ENCODE peak calls at places on chromosome 20, in four cellular contexts. K is neuronal stem cell, O is IMR-90, V is mammary epithelial cell. U is an unnamed sample.

GRCh38 chr20:18276821-18277220 is 11.5 kb upstream of the ZNF133 start:
- DNase-seq in K (peak; percentile 75), O (peak; percentile 71), V (peak; percentile 73), U (peak; percentile 64)

GRCh38 chr20:2402271-2402980 is 21.7 kb downstream of the TGM6 start:
- DNase-seq in K (no peak), O (peak; percentile 51), V (peak; percentile 68), U (no peak)

GRCh38 chr20:10521068-10521834 is 86.1 kb downstream of the SLX4IP start:
- DNase-seq in K (peak; percentile 17), O (peak; percentile 89), V (peak; percentile 81), U (no peak)

GRCh38 chr20:44702776-44703175 is 12.4 kb upstream of the CCN5 start:
- DNase-seq in K (no peak), O (peak; percentile 91), V (no peak), U (peak; percentile 48)

GRCh38 chr20:51631011-51631950 is 88.8 kb upstream of the NFATC2 start:
- DNase-seq in K (no peak), O (peak; percentile 99), V (peak; percentile 92), U (no peak)

GRCh38 chr20:52859156-52859887 is 112.8 kb upstream of the TSHZ2 start:
- DNase-seq in K (no peak), O (no peak), V (peak; percentile 63), U (no peak)

GRCh38 chr20:54137115-54137514 is 36.7 kb downstream of the CYP24A1 start:
- DNase-seq in K (no peak), O (no peak), V (no peak), U (no peak)

GRCh38 chr20:21125072-21125848 is 622 bp upstream of the KIZ start:
- DNase-seq in K (no peak), O (peak; percentile 41), V (peak; percentile 46), U (no peak)

GRCh38 chr20:25287631-25288290 is 39.9 kb downstream of the PYGB start:
- DNase-seq in K (no peak), O (no peak), V (no peak), U (no peak)

GRCh38 chr20:59428441-59429205 is 128.2 kb downstream of the EDN3 start:
- DNase-seq in K (no peak), O (no peak), V (peak; percentile 25), U (no peak)

GRCh38 chr20:39893013-39893685 is 795.9 kb downstream of the MAFB start:
- DNase-seq in K (no peak), O (peak; percentile 91), V (peak; percentile 56), U (no peak)

GRCh38 chr20:55800501-55800900 is 204.8 kb downstream of the CBLN4 start:
- DNase-seq in K (no peak), O (no peak), V (no peak), U (no peak)

GRCh38 chr20:41136695-41137411 is 490 bp upstream of the PLCG1 start:
- DNase-seq in K (peak; percentile 85), O (peak; percentile 67), V (peak; percentile 86), U (peak; percentile 88)

GRCh38 chr20:24993337-24994185 is 1.0 kb upstream of the APMAP start:
- DNase-seq in K (no peak), O (peak; percentile 57), V (peak; percentile 52), U (peak; percentile 40)

GRCh38 chr20:18615020-18615652 is 27.3 kb downstream of the DTD1 start:
- DNase-seq in K (no peak), O (no peak), V (no peak), U (no peak)

GRCh38 chr20:58131111-58131510 is 97.3 kb downstream of the ANKRD60 start:
- DNase-seq in K (peak; percentile 17), O (no peak), V (no peak), U (no peak)

GRCh38 chr20:64239449-64240242 is 15.9 kb upstream of the PCMTD2 start:
- DNase-seq in K (no peak), O (no peak), V (no peak), U (no peak)

GRCh38 chr20:18404172-18404571 is 62.7 kb downstream of the DZANK1 start:
- DNase-seq in K (no peak), O (no peak), V (peak; percentile 64), U (no peak)

GRCh38 chr20:45819466-45819865 is 7.0 kb downstream of the UBE2C start:
- DNase-seq in K (no peak), O (no peak), V (no peak), U (no peak)

GRCh38 chr20:19913927-19914614 is 103.1 kb upstream of the NAA20 start:
- DNase-seq in K (no peak), O (peak; percentile 51), V (peak; percentile 97), U (no peak)

GRCh38 chr20:62344782-62345181 is 22.3 kb downstream of the LAMA5 start:
- DNase-seq in K (no peak), O (peak; percentile 91), V (no peak), U (no peak)
- H3K4me1 ChIP-seq in K (no peaks in the 10 kb centered on the region), O (no peaks in the 10 kb centered on the region), V (peaks cover 1% of the 10 kb centered on the region), U (peaks cover 31% of the 10 kb centered on the region)

GRCh38 chr20:8943638-8944037 is 125.2 kb upstream of the PLCB4 start:
- DNase-seq in K (no peak), O (no peak), V (no peak), U (no peak)

GRCh38 chr20:8951136-8951535 is 117.8 kb upstream of the PLCB4 start:
- DNase-seq in K (no peak), O (no peak), V (no peak), U (no peak)

GRCh38 chr20:8940311-8940710 is 128.6 kb upstream of the PLCB4 start:
- DNase-seq in K (no peak), O (no peak), V (no peak), U (no peak)

DNA sequence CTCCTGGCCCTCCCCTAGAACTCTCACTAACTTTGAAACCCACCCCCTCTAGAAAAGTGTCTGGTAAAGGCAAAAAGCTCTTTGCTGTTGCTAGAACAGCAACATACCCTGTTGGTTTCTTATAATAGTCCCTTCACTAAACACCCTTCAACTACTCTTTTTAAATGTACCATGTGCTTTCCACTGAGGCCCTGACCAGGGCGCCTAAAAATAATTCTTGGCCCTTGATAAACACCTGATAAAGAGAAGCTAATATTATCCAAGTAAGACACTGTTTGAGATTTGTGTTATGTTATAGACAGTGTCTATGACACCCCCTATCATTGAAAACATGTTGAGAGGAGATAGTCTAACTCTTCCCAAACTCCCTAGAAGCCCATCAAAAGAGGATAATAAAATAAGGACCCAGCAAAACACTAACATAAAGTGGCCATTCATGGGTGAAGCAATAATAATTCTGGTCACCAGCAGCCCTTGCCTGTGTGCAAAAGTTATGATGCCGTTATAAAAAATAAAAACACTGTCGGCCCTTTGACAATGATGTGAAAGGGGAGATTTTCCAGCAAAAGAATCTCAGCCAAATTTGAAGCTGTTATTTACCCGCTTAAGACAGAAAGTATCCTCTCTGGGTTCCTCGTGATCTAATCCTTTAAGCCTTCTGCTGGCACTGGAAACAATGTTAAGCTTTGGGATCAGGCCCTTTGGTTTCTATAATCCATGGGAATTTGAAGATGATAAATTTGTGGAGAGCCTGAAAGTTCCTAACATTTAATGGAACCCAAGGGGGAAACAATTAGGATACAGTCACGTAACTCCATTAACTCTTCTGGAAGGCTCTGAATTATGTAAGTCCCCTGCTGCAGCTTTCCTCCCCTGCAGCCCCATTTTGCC is 122.6 kb upstream of the PLCB4 start:
- DNase-seq in K (no peak), O (no peak), V (no peak), U (no peak)
- H3K4me2 ChIP-seq in K (no peak overlapping the region), O (no peak overlapping the region), V (no peak overlapping the region), U (no peak overlapping the region)

DNA sequence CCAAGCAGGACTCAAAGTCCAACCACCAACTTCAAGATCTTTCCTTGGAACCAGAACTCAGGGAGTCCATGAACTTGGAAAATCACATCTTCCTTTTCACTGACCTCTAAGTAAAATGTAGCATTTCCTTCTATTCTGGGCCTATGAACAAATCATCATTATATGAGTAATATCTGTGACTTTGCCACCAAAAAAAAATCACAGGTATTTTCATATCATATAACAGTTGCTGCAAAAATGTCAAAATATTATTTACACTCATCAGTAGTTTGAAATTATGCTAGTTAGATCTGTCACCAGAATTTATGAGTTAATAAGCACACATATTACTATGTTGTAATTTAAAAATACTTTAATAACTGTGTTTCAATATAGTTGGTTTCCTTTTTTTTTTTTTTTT is 27.3 kb upstream of the TLDC2 start:
- DNase-seq in K (no peak), O (no peak), V (no peak), U (no peak)
- H3K4me1 ChIP-seq in K (no peaks in the 10 kb centered on the region), O (peaks cover 24% of the 10 kb centered on the region), V (peaks cover 17% of the 10 kb centered on the region), U (peaks cover 79% of the 10 kb centered on the region)

GRCh38 chr20:47122560-47122959 is 227.9 kb downstream of the EYA2 start:
- DNase-seq in K (no peak), O (no peak), V (no peak), U (no peak)

GRCh38 chr20:47125553-47126373 is 230.7 kb downstream of the ZMYND8 start:
- DNase-seq in K (peak; percentile 69), O (no peak), V (peak; percentile 94), U (no peak)

GRCh38 chr20:47126374-47126705 is 230.2 kb downstream of the ZMYND8 start:
- DNase-seq in K (no peak), O (no peak), V (no peak), U (no peak)

GRCh38 chr20:47126709-47127108 is 229.8 kb downstream of the ZMYND8 start:
- DNase-seq in K (no peak), O (peak; percentile 69), V (peak; percentile 21), U (no peak)

GRCh38 chr20:47124235-47124717 is 229.6 kb downstream of the EYA2 start:
- DNase-seq in K (no peak), O (no peak), V (no peak), U (no peak)
- H3K4me2 ChIP-seq in K (no peak overlapping the region), O (peak overlapping the region; percentile 11), V (peak overlapping the region; percentile 72), U (no peak overlapping the region)

GRCh38 chr20:36499211-36499610 is 42.1 kb upstream of the MYL9 start:
- DNase-seq in K (no peak), O (no peak), V (no peak), U (no peak)
- H3K4me1 ChIP-seq in K (peaks cover 8% of the 10 kb centered on the region), O (peaks cover 3% of the 10 kb centered on the region), V (peaks cover 5% of the 10 kb centered on the region), U (no peaks in the 10 kb centered on the region)

GRCh38 chr20:50535162-50535561 is 25.0 kb downstream of the PTPN1 start:
- DNase-seq in K (no peak), O (no peak), V (no peak), U (no peak)
- H3K4me2 ChIP-seq in K (no peak overlapping the region), O (peak overlapping the region; percentile 11), V (no peak overlapping the region), U (no peak overlapping the region)

DNA sequence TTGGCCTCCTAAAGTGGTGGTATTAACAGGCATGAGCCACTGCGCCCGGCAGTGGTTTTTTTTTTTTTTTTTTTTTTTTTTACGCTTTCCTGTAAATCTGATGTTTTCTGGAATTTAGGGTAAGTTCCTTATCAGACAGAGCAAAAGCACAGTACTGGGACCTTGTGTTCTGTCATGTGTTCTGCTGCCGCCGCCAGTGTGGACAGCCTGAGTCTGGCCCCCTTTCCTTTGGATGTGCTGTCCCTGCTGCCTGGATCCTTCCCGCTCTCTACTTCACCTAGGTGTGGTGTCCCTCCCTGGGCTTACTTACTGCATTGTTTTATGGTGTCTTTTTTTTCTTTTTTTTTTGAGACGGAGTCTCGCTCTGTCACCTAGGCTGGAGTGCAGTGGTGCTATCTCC is 11.7 kb downstream of the DNMT3B start:
- DNase-seq in K (no peak), O (no peak), V (no peak), U (no peak)
- H3K4me1 ChIP-seq in K (peaks cover 11% of the 10 kb centered on the region), O (no peaks in the 10 kb centered on the region), V (peaks cover 24% of the 10 kb centered on the region), U (peaks cover 6% of the 10 kb centered on the region)

GRCh38 chr20:6053776-6054688 is at the start of gene LRRN4:
- DNase-seq in K (no peak), O (peak; percentile 26), V (peak; percentile 80), U (no peak)
- H3K4me2 ChIP-seq in K (no peak within 1 kb of the TSS), O (no peak within 1 kb of the TSS), V (peak within 1 kb of the TSS; percentile 52), U (no peak within 1 kb of the TSS)

GRCh38 chr20:30602424-30602823 is 655.0 kb upstream of the DEFB115 start:
- DNase-seq in K (no peak), O (no peak), V (no peak), U (no peak)
- H3K4me1 ChIP-seq in K (no peaks in the 10 kb centered on the region), O (no peaks in the 10 kb centered on the region), V (no peaks in the 10 kb centered on the region), U (no peaks in the 10 kb centered on the region)

U was measured in OCI-LY7.